ENCODE peak calls at places on chromosomes 3 and 15, in five cellular contexts. N is nephron progenitor cell, D is amniotic stem cell, O is occipital lobe, J is GM12891. R is an unnamed sample.

GRCh38 chr15:60945196-60945595 is 283.9 kb downstream of the RORA start:
- DNase-seq in N (no peak), D (no peak), O (peak), J (no peak), R (no peak)

GRCh38 chr3:180829409-180830405 is 82.8 kb upstream of the FXR1 start:
- DNase-seq in N (no peak), D (no peak), O (no peak), J (no peak), R (no peak)

GRCh38 chr15:70505411-70505919 is 257.9 kb downstream of the UACA start:
- DNase-seq in N (no peak), D (peak), O (no peak), J (no peak), R (peak)

GRCh38 chr15:39777497-39777896 is 5.1 kb downstream of the FSIP1 start:
- DNase-seq in N (no peak), D (no peak), O (no peak), J (no peak), R (peak)

GRCh38 chr15:71777216-71777943 is 33.0 kb upstream of the NR2E3 start:
- DNase-seq in N (no peak), D (no peak), O (no peak), J (no peak), R (no peak)

GRCh38 chr3:58025824-58026579 is 17.8 kb downstream of the FLNB start:
- DNase-seq in N (no peak), D (no peak), O (no peak), J (no peak), R (peak)

GRCh38 chr15:89221543-89221942 is at the start of gene RLBP1:
- DNase-seq in N (no peak), D (no peak), O (no peak), J (no peak), R (no peak)

GRCh38 chr15:64333986-64334385 is 22.0 kb downstream of the CSNK1G1 start:
- DNase-seq in N (no peak), D (no peak), O (no peak), J (no peak), R (no peak)

GRCh38 chr15:63895194-63895593 is 61.4 kb upstream of the HERC1 start:
- DNase-seq in N (no peak), D (no peak), O (no peak), J (no peak), R (no peak)

GRCh38 chr3:15360786-15361493 is 28.6 kb upstream of the SH3BP5 start:
- DNase-seq in N (no peak), D (no peak), O (no peak), J (no peak), R (no peak)

GRCh38 chr3:42612147-42612680 is 11.7 kb downstream of the NKTR start:
- DNase-seq in N (no peak), D (no peak), O (no peak), J (no peak), R (no peak)

GRCh38 chr3:97259263-97259662 is 444.9 kb downstream of the EPHA6 start:
- DNase-seq in N (no peak), D (no peak), O (no peak), J (no peak), R (no peak)

GRCh38 chr15:33194237-33194636 is 277 bp downstream of the FMN1 start:
- DNase-seq in N (peak), D (no peak), O (no peak), J (no peak), R (no peak)

GRCh38 chr3:126261037-126261436 is 80.7 kb upstream of the ALDH1L1 start:
- DNase-seq in N (no peak), D (no peak), O (no peak), J (no peak), R (peak)

GRCh38 chr15:98647774-98648653 is at the start of gene IGF1R:
- DNase-seq in N (peak), D (peak), O (peak), J (peak), R (peak)

GRCh38 chr3:97930018-97930417 is 42.2 kb downstream of the RIOX2 start:
- DNase-seq in N (no peak), D (no peak), O (no peak), J (no peak), R (no peak)

GRCh38 chr3:61535826-61536225 is 25.5 kb upstream of the PTPRG start:
- DNase-seq in N (no peak), D (no peak), O (no peak), J (no peak), R (no peak)

GRCh38 chr3:143783856-143784370 is 64.4 kb downstream of the SLC9A9 start:
- DNase-seq in N (no peak), D (no peak), O (no peak), J (no peak), R (no peak)

GRCh38 chr3:28077566-28077965 is 163.9 kb upstream of the CMC1 start:
- DNase-seq in N (peak), D (no peak), O (peak), J (no peak), R (peak)